ENCODE peak calls at places on chromosome 22, in six cellular contexts. Q is dorsolateral prefrontal cortex, J is HepG2, P is GM13976, V is body of pancreas, F is Calu3. N is an unnamed sample.

GRCh38 chr22:26890870-26891269 is 233.5 kb downstream of the MIAT start:
- DNase-seq in Q (no peak), J (no peak), P (no peak), V (no peak), F (peak; percentile 42), N (no peak)

GRCh38 chr22:44181912-44182590 is 1.3 kb downstream of the PARVG start:
- DNase-seq in Q (no peak), J (no peak), P (no peak), V (no peak), F (no peak), N (no peak)

GRCh38 chr22:44407404-44408226 is 90.4 kb downstream of the RTL6 start:
- DNase-seq in Q (peak; percentile 26), J (no peak), P (no peak), V (peak; percentile 6), F (no peak), N (no peak)

GRCh38 chr22:33605686-33606085 is 314.6 kb downstream of the LARGE1 start:
- DNase-seq in Q (no peak), J (no peak), P (no peak), V (no peak), F (no peak), N (no peak)

GRCh38 chr22:45430871-45431270 is 17.4 kb downstream of the RIBC2 start:
- DNase-seq in Q (no peak), J (no peak), P (no peak), V (no peak), F (no peak), N (no peak)

GRCh38 chr22:44735518-44736428 is 16.6 kb upstream of the ARHGAP8 start:
- DNase-seq in Q (peak; percentile 59), J (peak; percentile 44), P (peak; percentile 92), V (peak; percentile 71), F (peak; percentile 92), N (peak; percentile 92)

GRCh38 chr22:30078320-30079311 is 1.6 kb upstream of the HORMAD2 start:
- DNase-seq in Q (peak; percentile 47), J (no peak), P (peak; percentile 51), V (peak; percentile 13), F (peak; percentile 16), N (peak; percentile 56)

GRCh38 chr22:32796865-32797573 is 4.5 kb upstream of the TIMP3 start:
- DNase-seq in Q (peak; percentile 76), J (peak; percentile 44), P (peak; percentile 77), V (peak; percentile 72), F (peak; percentile 71), N (peak; percentile 81)

GRCh38 chr22:44557064-44557748 is 59.2 kb upstream of the RTL6 start:
- DNase-seq in Q (no peak), J (no peak), P (no peak), V (no peak), F (no peak), N (no peak)

GRCh38 chr22:22229683-22230420 is 14.7 kb upstream of the VPREB1 start:
- DNase-seq in Q (no peak), J (no peak), P (no peak), V (no peak), F (no peak), N (no peak)

GRCh38 chr22:27919943-27920755 is 1.1 kb upstream of the PITPNB start:
- DNase-seq in Q (no peak), J (peak; percentile 55), P (no peak), V (peak; percentile 20), F (no peak), N (peak; percentile 12)

GRCh38 chr22:44348963-44349950 is 36.5 kb upstream of the SHISAL1 start:
- DNase-seq in Q (no peak), J (no peak), P (no peak), V (no peak), F (no peak), N (no peak)

GRCh38 chr22:41862530-41863266 is 29.8 kb downstream of the SREBF2 start:
- DNase-seq in Q (no peak), J (no peak), P (peak; percentile 78), V (no peak), F (no peak), N (peak; percentile 70)

GRCh38 chr22:17501679-17502285 is 61.5 kb upstream of the SLC25A18 start:
- DNase-seq in Q (no peak), J (peak; percentile 63), P (peak; percentile 76), V (peak; percentile 20), F (peak; percentile 56), N (peak; percentile 60)

GRCh38 chr22:26894766-26895485 is 237.5 kb downstream of the MIAT start:
- DNase-seq in Q (no peak), J (peak; percentile 37), P (no peak), V (peak; percentile 64), F (peak; percentile 44), N (no peak)

GRCh38 chr22:22050141-22050775 is 67.7 kb upstream of the TOP3B start:
- DNase-seq in Q (no peak), J (no peak), P (no peak), V (no peak), F (no peak), N (no peak)

GRCh38 chr22:21758465-21758864 is 22.9 kb upstream of the YPEL1 start:
- DNase-seq in Q (no peak), J (no peak), P (no peak), V (no peak), F (no peak), N (no peak)

GRCh38 chr22:31350410-31350863 is 4.3 kb upstream of the PATZ1 start:
- DNase-seq in Q (no peak), J (peak; percentile 90), P (no peak), V (peak; percentile 88), F (peak; percentile 42), N (no peak)

GRCh38 chr22:19134176-19134831 is 3.2 kb downstream of the TSSK2 start:
- DNase-seq in Q (no peak), J (no peak), P (no peak), V (no peak), F (no peak), N (no peak)

GRCh38 chr22:23751441-23751996 is 607 bp upstream of the ZNF70 start:
- DNase-seq in Q (no peak), J (no peak), P (no peak), V (no peak), F (peak; percentile 60), N (no peak)

GRCh38 chr22:22422629-22423112 is 85.9 kb downstream of the ZNF280B start:
- DNase-seq in Q (peak; percentile 44), J (peak; percentile 56), P (peak; percentile 84), V (peak; percentile 64), F (peak; percentile 80), N (peak; percentile 85)

GRCh38 chr22:20259336-20259705 is 8.8 kb downstream of the RTN4R start:
- DNase-seq in Q (no peak), J (no peak), P (no peak), V (no peak), F (no peak), N (no peak)

GRCh38 chr22:48486163-48486957 is 1341.3 kb downstream of the BRD1 start:
- DNase-seq in Q (no peak), J (no peak), P (no peak), V (no peak), F (no peak), N (no peak)

GRCh38 chr22:44254811-44255210 is 57.9 kb downstream of the SHISAL1 start:
- DNase-seq in Q (no peak), J (no peak), P (no peak), V (no peak), F (no peak), N (no peak)

GRCh38 chr22:22035203-22035602 is 52.6 kb upstream of the TOP3B start:
- DNase-seq in Q (no peak), J (no peak), P (no peak), V (no peak), F (no peak), N (no peak)

GRCh38 chr22:16962501-16962900 is 45.5 kb downstream of the GAB4 start:
- DNase-seq in Q (no peak), J (no peak), P (no peak), V (no peak), F (no peak), N (peak; percentile 5)

GRCh38 chr22:30843245-30843644 is 125.3 kb downstream of the MORC2 start:
- DNase-seq in Q (no peak), J (no peak), P (no peak), V (no peak), F (no peak), N (no peak)

DNA sequence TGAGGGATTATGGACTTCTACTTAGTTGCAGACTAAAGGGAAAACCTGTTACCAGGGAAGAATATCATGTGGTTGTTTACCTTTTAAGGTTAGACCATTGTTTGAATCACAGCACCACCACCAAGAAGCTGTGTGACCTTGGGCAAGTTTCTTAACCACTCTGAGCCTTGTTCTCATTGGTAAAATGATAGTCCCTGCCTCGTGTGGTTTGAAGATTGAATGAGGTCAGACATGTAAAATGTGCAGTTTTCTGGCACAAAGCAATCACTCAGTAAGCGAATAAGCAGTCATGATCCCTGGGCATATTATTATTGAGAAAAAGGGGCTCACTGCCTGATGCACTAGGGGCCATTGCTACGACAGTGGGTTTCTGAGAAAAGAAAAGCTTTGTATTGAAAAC is 28.3 kb downstream of the MOV10L1 start:
- DNase-seq in Q (no peak), J (no peak), P (no peak), V (no peak), F (no peak), N (no peak)
- TF ChIP-seq CTCF in Q (no peak), J (no peak), P (no peak), V (no peak), F (no peak), N (no peak)

DNA sequence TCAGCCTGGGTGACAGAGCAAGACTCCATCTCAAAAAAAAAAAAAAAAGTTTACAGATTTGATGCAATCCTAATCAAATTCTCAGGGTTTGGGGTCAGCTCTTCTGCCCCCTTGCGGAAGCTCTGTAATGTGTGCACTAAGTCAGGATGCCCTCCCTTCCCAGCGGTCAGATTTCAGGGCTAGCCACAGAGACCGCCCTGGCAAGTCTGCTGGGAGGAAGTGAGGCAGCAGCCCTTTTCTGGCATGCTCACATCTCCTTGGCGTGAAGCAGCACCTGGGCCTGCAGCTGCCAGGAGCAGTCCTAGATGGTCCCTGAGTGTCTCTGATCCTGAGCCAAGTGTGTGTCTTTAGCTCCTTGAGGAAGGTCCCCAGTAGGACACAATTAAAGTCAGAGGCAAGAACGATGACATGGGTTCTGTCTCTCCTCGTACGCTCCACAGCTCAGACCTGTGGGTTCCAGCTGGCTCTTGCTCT is 10.9 kb upstream of the APOBEC3C start:
- DNase-seq in Q (no peak), J (peak; percentile 66), P (peak; percentile 87), V (peak; percentile 88), F (peak; percentile 85), N (peak; percentile 79)
- TF ChIP-seq CTCF in Q (peak; percentile 73), J (peak; percentile 81), P (peak; percentile 60), V (peak; percentile 86), F (peak; percentile 76), N (peak; percentile 58)

DNA sequence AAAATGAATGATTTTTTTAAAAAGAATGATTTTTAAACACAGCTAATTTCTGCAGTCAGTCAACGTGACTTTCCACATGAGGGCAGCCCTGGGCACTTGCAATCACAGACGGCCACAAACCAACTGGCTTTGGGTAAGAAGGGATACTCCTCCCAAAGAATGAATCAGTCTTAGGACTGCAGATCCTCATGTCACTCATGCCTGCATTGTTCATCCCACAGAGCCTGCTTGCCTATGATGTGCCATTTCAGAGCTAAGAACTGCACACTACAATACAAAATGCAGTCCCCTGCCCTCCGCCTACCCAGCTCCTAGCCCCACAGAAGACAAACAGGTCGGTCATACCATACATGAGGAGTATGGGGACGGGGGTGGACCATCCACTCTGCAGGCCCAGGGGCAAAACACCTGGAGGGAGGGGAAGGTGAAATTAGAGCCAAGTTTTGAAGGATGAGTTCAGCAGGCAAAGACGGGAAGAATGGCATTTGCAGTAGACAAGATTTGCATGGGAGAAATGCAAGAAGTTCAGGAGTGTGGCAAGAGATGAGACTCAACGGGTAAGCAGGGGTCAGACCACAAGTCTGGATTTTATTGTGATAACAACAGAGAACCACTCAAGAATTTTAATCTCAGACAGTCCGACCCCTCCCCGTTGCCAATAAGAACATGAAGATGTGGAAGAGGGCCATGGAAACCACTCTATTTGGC is 24.7 kb downstream of the PACSIN2 start:
- DNase-seq in Q (no peak), J (peak; percentile 45), P (no peak), V (no peak), F (peak; percentile 31), N (no peak)
- TF ChIP-seq CTCF in Q (no peak), J (peak; percentile 38), P (no peak), V (peak; percentile 39), F (no peak), N (no peak)

GRCh38 chr22:46547179-46547882 is 9.9 kb upstream of the CELSR1 start:
- DNase-seq in Q (no peak), J (no peak), P (no peak), V (peak; percentile 51), F (peak; percentile 34), N (no peak)
- TF ChIP-seq CTCF in Q (no peak), J (no peak), P (no peak), V (no peak), F (no peak), N (no peak)